ENCODE peak calls at places on chromosome 21, in ten cellular contexts. G is IMR-90, Z is KG1, H is GM12892, L is HCT116, O is lung microvascular endothelial cell, M is fibroblast of lung, N is NCI-H146, W is GM13976, D is neuronal stem cell. B is an unnamed sample.

GRCh38 chr21:43973634-43973955 is 38.5 kb upstream of the TRAPPC10 start:
- DNase-seq in H (no peak), W (no peak), L (no peak), D (no peak), O (no peak), N (no peak), Z (no peak), G (no peak), M (no peak), B (no peak)

GRCh38 chr21:45256912-45257672 is 30.6 kb downstream of the POFUT2 start:
- DNase-seq in H (no peak), Z (peak), W (no peak), G (no peak), O (peak), N (no peak), M (no peak), L (no peak), D (no peak), B (no peak)

GRCh38 chr21:41664881-41665765 is 101.7 kb downstream of the RIPK4 start:
- DNase-seq in O (peak), H (no peak), W (no peak), N (no peak), G (peak), L (no peak), M (peak), Z (no peak), D (no peak), B (peak)

GRCh38 chr21:38843806-38844479 is 38.2 kb downstream of the ETS2 start:
- DNase-seq in H (no peak), M (peak), Z (no peak), W (no peak), L (no peak), O (peak), G (peak), D (no peak), N (no peak), B (peak)

GRCh38 chr21:17828223-17828622 is 9.1 kb upstream of the C21orf91 start:
- DNase-seq in N (no peak), O (no peak), L (no peak), W (no peak), H (no peak), M (peak), D (no peak), G (peak), Z (no peak), B (no peak)

GRCh38 chr21:28283652-28284490 is 708.8 kb downstream of the LTN1 start:
- DNase-seq in H (no peak), D (no peak), G (peak), W (no peak), M (peak), Z (no peak), O (peak), N (no peak), L (no peak), B (peak)

GRCh38 chr21:41156128-41156527 is 11.8 kb upstream of the BACE2 start:
- DNase-seq in N (no peak), L (no peak), W (no peak), Z (no peak), H (no peak), G (no peak), M (no peak), O (no peak), D (no peak), B (no peak)

GRCh38 chr21:25572895-25573310 is 34.4 kb downstream of the MRPL39 start:
- DNase-seq in D (no peak), L (no peak), N (no peak), M (peak), W (no peak), H (no peak), G (peak), O (peak), Z (no peak), B (no peak)

GRCh38 chr21:37145635-37146111 is 72.6 kb downstream of the TTC3 start:
- DNase-seq in M (peak), D (no peak), N (peak), G (peak), W (no peak), H (no peak), Z (no peak), O (no peak), L (peak), B (no peak)

GRCh38 chr21:39030127-39030884 is 152.9 kb downstream of the PSMG1 start:
- DNase-seq in L (no peak), W (no peak), H (no peak), N (no peak), M (no peak), G (no peak), O (no peak), Z (no peak), D (no peak), B (no peak)

GRCh38 chr21:26840912-26841311 is 4.3 kb downstream of the ADAMTS1 start:
- DNase-seq in Z (no peak), M (peak), W (no peak), G (peak), D (no peak), O (peak), N (no peak), L (no peak), H (no peak), B (no peak)

GRCh38 chr21:15224346-15225086 is 159.7 kb upstream of the NRIP1 start:
- DNase-seq in W (no peak), O (no peak), L (peak), G (peak), M (peak), H (no peak), N (no peak), Z (no peak), D (no peak), B (no peak)

GRCh38 chr21:32807717-32808380 is 36.3 kb upstream of the PAXBP1 start:
- DNase-seq in W (no peak), N (no peak), L (no peak), H (no peak), M (peak), D (peak), G (peak), O (peak), Z (no peak), B (no peak)

GRCh38 chr21:42579456-42580075 is 65.9 kb downstream of the SLC37A1 start:
- DNase-seq in L (no peak), M (no peak), Z (no peak), W (no peak), H (no peak), O (no peak), D (no peak), N (no peak), G (no peak), B (no peak)

GRCh38 chr21:45592626-45593134 is 50.4 kb upstream of the SLC19A1 start:
- DNase-seq in O (no peak), H (no peak), M (no peak), Z (no peak), D (no peak), N (no peak), L (no peak), W (no peak), G (no peak), B (no peak)

GRCh38 chr21:25331286-25331685 is 276.0 kb downstream of the MRPL39 start:
- DNase-seq in O (no peak), L (no peak), N (no peak), D (no peak), M (peak), Z (no peak), H (no peak), G (no peak), W (no peak), B (no peak)

GRCh38 chr21:41251961-41252642 is 64.5 kb upstream of the FAM3B start:
- DNase-seq in D (no peak), Z (no peak), G (peak), W (no peak), L (no peak), M (peak), H (no peak), N (no peak), O (no peak), B (no peak)

GRCh38 chr21:43921602-43921978 is 56.6 kb downstream of the AGPAT3 start:
- DNase-seq in D (no peak), W (no peak), N (peak), M (no peak), H (no peak), O (no peak), L (no peak), G (no peak), Z (no peak), B (no peak)

GRCh38 chr21:45461369-45461750 is 56.4 kb downstream of the COL18A1 start:
- DNase-seq in M (no peak), H (no peak), Z (no peak), D (no peak), G (no peak), O (no peak), L (no peak), N (no peak), W (no peak), B (no peak)

GRCh38 chr21:46627726-46628125 is 7.7 kb upstream of the PRMT2 start:
- DNase-seq in W (no peak), G (no peak), N (no peak), Z (no peak), M (no peak), H (no peak), D (no peak), O (no peak), L (no peak), B (no peak)

GRCh38 chr21:26832513-26832912 is 12.7 kb downstream of the ADAMTS1 start:
- DNase-seq in Z (no peak), O (no peak), D (no peak), L (no peak), N (no peak), W (no peak), G (no peak), M (no peak), H (no peak), B (no peak)

GRCh38 chr21:43659136-43660000 is at the start of the genes HSF2BP and RRP1B:
- DNase-seq in O (peak), Z (peak), G (peak), D (peak), H (peak), N (peak), M (peak), W (peak), L (peak), B (peak)

GRCh38 chr21:43983390-43983789 is 28.7 kb upstream of the TRAPPC10 start:
- DNase-seq in O (no peak), L (no peak), Z (no peak), G (no peak), D (no peak), M (no peak), N (no peak), H (no peak), W (no peak), B (no peak)

GRCh38 chr21:29645666-29646553 is 293.9 kb downstream of the GRIK1 start:
- DNase-seq in O (no peak), L (no peak), W (no peak), D (no peak), N (no peak), M (peak), Z (no peak), G (no peak), H (no peak), B (no peak)

GRCh38 chr21:19461481-19462205 is 1058.1 kb upstream of the TMPRSS15 start:
- DNase-seq in M (no peak), Z (no peak), O (no peak), H (no peak), G (no peak), L (no peak), D (no peak), N (no peak), W (no peak), B (no peak)

GRCh38 chr21:44282370-44282769 is 3.3 kb upstream of the AIRE start:
- DNase-seq in L (no peak), H (no peak), W (no peak), D (no peak), O (no peak), M (no peak), Z (no peak), G (no peak), N (no peak), B (no peak)

GRCh38 chr21:26153758-26154157 is 16.8 kb downstream of the APP start:
- DNase-seq in G (peak), N (no peak), Z (no peak), D (no peak), L (no peak), M (peak), W (no peak), O (no peak), H (no peak), B (peak)

GRCh38 chr21:19908386-19908785 is 1089.8 kb upstream of the NCAM2 start:
- DNase-seq in W (no peak), H (no peak), D (no peak), G (no peak), Z (no peak), L (no peak), N (no peak), M (no peak), O (no peak), B (no peak)

GRCh38 chr21:36575306-36575705 is 95.4 kb upstream of the CLDN14 start:
- DNase-seq in H (no peak), O (no peak), Z (no peak), G (no peak), W (no peak), L (no peak), D (no peak), M (no peak), N (no peak), B (no peak)

GRCh38 chr21:41707231-41707988 is 59.4 kb downstream of the RIPK4 start:
- DNase-seq in Z (no peak), O (no peak), H (no peak), N (no peak), W (no peak), G (no peak), M (peak), L (peak), D (no peak), B (no peak)

GRCh38 chr21:42684109-42684916 is 30.9 kb downstream of the PDE9A start:
- DNase-seq in M (no peak), N (no peak), W (no peak), G (no peak), O (no peak), D (no peak), L (no peak), Z (no peak), H (no peak), B (no peak)

GRCh38 chr21:31606081-31606874 is 53.2 kb upstream of the SOD1 start:
- DNase-seq in O (no peak), Z (no peak), H (no peak), W (no peak), N (no peak), D (no peak), L (no peak), G (no peak), M (no peak), B (no peak)

GRCh38 chr21:42169758-42170157 is 49.2 kb upstream of the ABCG1 start:
- DNase-seq in D (no peak), L (no peak), G (no peak), N (no peak), W (no peak), H (no peak), Z (no peak), M (no peak), O (no peak), B (no peak)

GRCh38 chr21:34582506-34583150 is 32.3 kb downstream of the RCAN1 start:
- DNase-seq in H (no peak), O (peak), W (peak), Z (no peak), N (peak), G (peak), L (no peak), D (peak), M (peak), B (peak)

GRCh38 chr21:41396452-41397107 is 29.5 kb upstream of the MX1 start:
- DNase-seq in N (no peak), G (no peak), M (no peak), D (no peak), O (no peak), L (no peak), H (no peak), Z (peak), W (no peak), B (no peak)

GRCh38 chr21:34782666-34783365 is 114.0 kb downstream of the CLIC6 start:
- DNase-seq in M (no peak), L (no peak), Z (no peak), W (no peak), H (no peak), D (no peak), O (peak), G (no peak), N (no peak), B (no peak)

GRCh38 chr21:44510109-44510507 is 29.9 kb downstream of the KRTAP10-1 start:
- DNase-seq in D (no peak), H (no peak), Z (no peak), O (no peak), L (no peak), M (no peak), G (no peak), W (no peak), N (no peak), B (no peak)

GRCh38 chr21:41374867-41375533 is 13.2 kb downstream of the MX2 start:
- DNase-seq in D (no peak), O (no peak), H (no peak), L (no peak), N (no peak), M (no peak), G (no peak), W (no peak), Z (no peak), B (no peak)

GRCh38 chr21:36162631-36163030 is 6.0 kb downstream of the DOP1B start:
- DNase-seq in L (no peak), Z (no peak), H (no peak), O (no peak), M (no peak), G (no peak), N (no peak), D (no peak), W (no peak), B (no peak)

B was measured in amniotic stem cell.